ENCODE peak calls at places on chromosomes 16 and 17, in five cellular contexts. A, R, W, Z and G are unnamed samples.

GRCh38 chr17:64938925-64939474 is 19.7 kb upstream of the LRRC37A3 start:
- DNase-seq in A (peak), R (peak), W (peak), Z (peak), G (peak)

GRCh38 chr17:35541434-35541833 is 4.0 kb upstream of the SLFN12L start:
- DNase-seq in A (no peak), R (no peak), W (no peak), Z (no peak), G (no peak)

GRCh38 chr17:41825175-41825845 is 10.7 kb downstream of the NT5C3B start:
- DNase-seq in A (no peak), R (no peak), W (no peak), Z (no peak), G (no peak)

GRCh38 chr17:58184308-58184985 is 8.1 kb upstream of the EPX start:
- DNase-seq in A (no peak), R (no peak), W (no peak), Z (no peak), G (no peak)

GRCh38 chr16:3129137-3130131 is 5.4 kb upstream of the ZNF213 start:
- DNase-seq in A (no peak), R (peak), W (peak), Z (peak), G (peak)

GRCh38 chr17:40615295-40615988 is 32.2 kb downstream of the SMARCE1 start:
- DNase-seq in A (peak), R (peak), W (no peak), Z (peak), G (peak)

GRCh38 chr17:4691686-4692085 is 12.3 kb downstream of the PELP1 start:
- DNase-seq in A (no peak), R (no peak), W (no peak), Z (no peak), G (no peak)

GRCh38 chr17:43615330-43615729 is 46.4 kb downstream of the MEOX1 start:
- DNase-seq in A (no peak), R (peak), W (no peak), Z (no peak), G (no peak)

GRCh38 chr17:55067697-55068439 is 99.3 kb downstream of the STXBP4 start:
- DNase-seq in A (no peak), R (peak), W (no peak), Z (no peak), G (no peak)

GRCh38 chr17:28644782-28645575 is at the start of gene BLTP2:
- DNase-seq in A (peak), R (peak), W (peak), Z (peak), G (peak)

GRCh38 chr16:10744370-10745030 is 858 bp downstream of the NUBP1 start:
- DNase-seq in A (no peak), R (peak), W (no peak), Z (no peak), G (no peak)

GRCh38 chr16:53509906-53510703 is 7.1 kb upstream of the AKTIP start:
- DNase-seq in A (peak), R (peak), W (peak), Z (peak), G (peak)

GRCh38 chr17:61700252-61700651 is 109.2 kb upstream of the NACA2 start:
- DNase-seq in A (no peak), R (no peak), W (no peak), Z (no peak), G (no peak)

GRCh38 chr16:15950167-15950854 is 895 bp downstream of the ABCC1 start:
- DNase-seq in A (peak), R (peak), W (peak), Z (peak), G (peak)

GRCh38 chr16:85999778-86000177 is 100.8 kb downstream of the IRF8 start:
- DNase-seq in A (no peak), R (no peak), W (no peak), Z (no peak), G (no peak)

GRCh38 chr17:41717408-41718286 is 5.5 kb downstream of the GAST start:
- DNase-seq in A (no peak), R (peak), W (no peak), Z (no peak), G (peak)

GRCh38 chr17:69969897-69970296 is 105.1 kb upstream of the KCNJ16 start:
- DNase-seq in A (no peak), R (no peak), W (no peak), Z (no peak), G (no peak)

GRCh38 chr17:16415031-16415924 is at the start of gene TRPV2:
- DNase-seq in A (peak), R (no peak), W (no peak), Z (no peak), G (peak)

GRCh38 chr17:17987901-17988300 is 15.2 kb downstream of the DRC3 start:
- DNase-seq in A (no peak), R (no peak), W (no peak), Z (no peak), G (no peak)

GRCh38 chr16:14369734-14370598 is 260.1 kb downstream of the PARN start:
- DNase-seq in A (no peak), R (peak), W (no peak), Z (no peak), G (no peak)

GRCh38 chr16:71927383-71927782 is 32.1 kb downstream of the IST1 start:
- DNase-seq in A (no peak), R (peak), W (no peak), Z (peak), G (no peak)

GRCh38 chr17:7854851-7855642 is at the start of gene TMEM88:
- DNase-seq in A (no peak), R (no peak), W (no peak), Z (no peak), G (peak)

GRCh38 chr17:20187049-20187448 is 177.9 kb downstream of the SPECC1 start:
- DNase-seq in A (no peak), R (peak), W (no peak), Z (no peak), G (no peak)

GRCh38 chr16:50282010-50282538 is 15.7 kb downstream of the ADCY7 start:
- DNase-seq in A (peak), R (peak), W (no peak), Z (no peak), G (peak)

DNA sequence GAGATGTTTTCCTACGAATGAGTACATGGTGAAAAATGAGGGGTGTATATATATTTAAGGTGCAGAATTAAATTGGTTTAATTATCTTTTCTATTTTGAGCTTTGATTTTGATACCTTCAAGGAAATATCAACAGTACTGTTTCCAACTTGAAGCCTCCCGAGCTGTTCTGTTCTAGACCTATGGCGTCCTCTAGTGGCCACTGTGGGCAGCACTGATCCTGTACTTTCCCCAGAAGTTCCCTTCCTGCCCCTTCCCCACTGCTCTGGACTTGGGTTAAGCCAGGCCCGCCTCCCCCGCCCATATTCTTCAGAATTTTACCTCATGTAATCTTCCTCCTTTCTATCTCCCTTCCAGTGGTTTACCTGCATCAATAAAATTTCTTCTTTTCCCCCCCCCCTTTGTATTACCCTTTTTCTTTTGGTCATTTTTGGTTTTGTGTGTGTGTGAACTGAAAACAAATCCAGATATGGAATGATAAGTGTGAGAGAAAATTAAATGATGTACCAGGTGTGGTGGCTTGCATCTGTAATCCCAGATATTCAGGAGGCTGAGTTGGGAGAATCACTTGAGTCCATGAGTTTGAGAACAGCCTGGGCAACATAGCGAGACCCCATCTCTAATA is 1643.5 kb downstream of the TP53TG3F start:
- DNase-seq in A (no peak), R (no peak), W (no peak), Z (no peak), G (peak)
- TF ChIP-seq CTCF in A (no peak), R (no peak), W (no peak), Z (peak), G (peak)

GRCh38 chr16:83441523-83441922 is 366.3 kb upstream of the HSBP1 start:
- DNase-seq in A (no peak), R (no peak), W (no peak), Z (no peak), G (no peak)
- TF ChIP-seq CTCF in A (no peak), R (no peak), W (no peak), Z (no peak), G (no peak)

GRCh38 chr16:303760-304505 is 21.0 kb downstream of the PDIA2 start:
- DNase-seq in A (no peak), R (peak), W (no peak), Z (no peak), G (no peak)
- TF ChIP-seq CTCF in A (no peak), R (no peak), W (peak), Z (peak), G (no peak)

DNA sequence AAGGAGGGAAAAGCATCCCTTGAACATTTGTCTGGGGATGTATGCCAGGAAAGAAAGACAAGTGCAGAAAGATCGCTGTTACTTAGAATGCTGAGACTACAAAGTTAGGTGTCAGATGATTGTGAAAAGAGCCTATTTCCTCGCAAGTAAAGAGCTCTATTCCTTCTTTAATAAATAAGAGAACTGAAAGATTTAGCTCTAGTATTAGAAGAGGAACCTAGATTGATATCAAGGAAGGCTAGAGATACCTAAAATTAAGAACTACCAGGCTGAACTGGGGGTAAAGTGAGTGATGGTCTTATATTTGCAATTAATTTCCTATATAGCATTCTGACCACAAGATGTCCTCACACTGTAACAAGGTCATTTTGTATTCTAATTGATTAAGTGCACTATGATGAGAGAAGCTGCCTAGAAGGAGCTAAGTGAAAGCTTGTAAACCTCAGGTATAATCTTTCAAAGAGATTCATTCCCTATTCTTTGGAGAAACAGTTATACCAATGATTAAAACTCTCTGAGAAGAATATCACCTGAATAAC is 62.3 kb downstream of the SSH2 start:
- DNase-seq in A (no peak), R (peak), W (no peak), Z (no peak), G (no peak)
- TF ChIP-seq CTCF in A (peak), R (peak), W (peak), Z (peak), G (no peak)

GRCh38 chr16:46688101-46688656 is 799 bp downstream of the VPS35 start:
- DNase-seq in A (no peak), R (peak), W (no peak), Z (no peak), G (no peak)
- TF ChIP-seq CTCF in A (peak), R (peak), W (no peak), Z (peak), G (peak)

GRCh38 chr16:67393111-67393789 is at the start of gene TPPP3:
- DNase-seq in A (peak), R (peak), W (peak), Z (peak), G (peak)
- TF ChIP-seq CTCF in A (peak), R (peak), W (peak), Z (peak), G (peak)

GRCh38 chr16:68995011-68995504 is 110.4 kb upstream of the HAS3 start:
- DNase-seq in A (no peak), R (peak), W (no peak), Z (peak), G (no peak)
- TF ChIP-seq CTCF in A (no peak), R (peak), W (peak), Z (peak), G (no peak)

DNA sequence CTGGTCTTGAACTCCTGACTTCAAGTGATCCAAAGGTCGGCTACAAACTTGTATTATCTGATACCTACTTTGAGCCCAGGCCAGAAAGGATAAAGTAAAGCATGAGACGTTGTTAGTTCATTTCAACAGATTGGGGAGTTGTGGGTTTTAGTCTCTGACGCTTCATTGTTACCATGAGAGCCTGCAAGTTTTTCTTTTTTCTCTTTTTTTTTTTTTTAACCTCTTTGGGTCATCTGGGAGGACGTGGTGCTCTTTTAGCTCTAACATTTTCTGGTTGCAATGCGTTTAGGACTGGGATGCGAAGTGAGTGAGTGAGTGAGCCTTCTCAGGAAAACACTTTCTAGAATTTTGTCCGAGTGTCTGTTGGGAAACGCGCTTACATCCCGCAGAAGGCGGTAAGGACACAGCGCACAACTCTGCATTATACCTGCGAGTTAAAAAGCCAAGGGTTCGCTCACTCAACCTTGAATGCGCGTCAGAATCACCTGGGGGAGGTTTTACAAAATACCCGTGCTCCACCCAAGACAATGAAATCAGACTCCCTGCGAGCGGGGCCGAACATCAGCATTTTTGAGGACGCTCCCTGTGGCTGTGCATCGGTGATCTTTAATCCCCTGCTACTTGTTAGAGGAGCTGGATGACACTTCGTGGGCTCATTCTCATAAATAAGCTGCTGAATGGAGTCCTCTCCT is 704 bp upstream of the RNF135 start:
- DNase-seq in A (peak), R (peak), W (no peak), Z (no peak), G (peak)
- TF ChIP-seq CTCF in A (peak), R (peak), W (no peak), Z (no peak), G (no peak)

GRCh38 chr16:63530974-63531373 is 1494.7 kb upstream of the CDH8 start:
- DNase-seq in A (no peak), R (no peak), W (no peak), Z (no peak), G (no peak)

GRCh38 chr16:63527404-63527803 is 1491.2 kb upstream of the CDH8 start:
- DNase-seq in A (no peak), R (no peak), W (no peak), Z (no peak), G (no peak)

DNA sequence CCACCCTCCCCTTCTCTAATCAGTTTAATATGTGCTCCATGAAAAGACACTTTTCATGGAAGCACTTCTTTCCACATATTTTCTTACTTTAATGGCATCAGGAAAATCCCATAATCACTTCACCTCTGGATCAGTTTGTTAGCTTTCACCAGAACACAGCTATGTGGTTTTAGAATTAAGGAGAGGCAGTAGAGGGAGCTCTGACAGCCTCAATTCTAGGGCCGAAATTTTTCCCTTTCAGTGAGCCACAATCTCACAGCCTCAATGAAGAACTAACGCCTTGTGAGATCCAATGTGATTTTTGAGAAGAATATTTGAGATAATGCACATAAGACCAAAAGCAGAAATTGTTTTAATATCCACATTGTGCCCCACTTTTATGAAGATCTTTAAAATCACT is 1494.0 kb upstream of the CDH8 start:
- DNase-seq in A (no peak), R (no peak), W (no peak), Z (no peak), G (no peak)
- TF ChIP-seq CTCF in A (no peak), R (no peak), W (no peak), Z (peak), G (no peak)